ENCODE peak calls at places on chromosomes 7 and 10, in ten cellular contexts. P is IMR-90; C is right atrium auricular region; N is nucleus accumbens; I is ACHN; D is upper lobe of right lung; Z is HAP-1; U is ecto neural progenitor cell; Y is MV-4-11; L is natural killer cell treated with Interleukin-12 subunit alpha and Interleukin-12 subunit beta and Interleukin-15 and Interleukin-18, amount 100 ng/mL, for 72 hours. V is an unnamed sample.

GRCh38 chr10:43136995-43137700 is 1.1 kb upstream of the CSGALNACT2 start:
- DNase-seq in D (no peak), U (no peak), Z (no peak), C (no peak), I (no peak), N (no peak), P (peak; percentile 21), Y (no peak), L (no peak), V (peak; percentile 80)

GRCh38 chr7:14218338-14218737 is 228.9 kb upstream of the ETV1 start:
- DNase-seq in U (no peak), C (no peak), I (no peak), D (no peak), L (no peak), P (no peak), Y (no peak), N (no peak), Z (no peak), V (no peak)

GRCh38 chr7:47684728-47685127 is 102.8 kb upstream of the TNS3 start:
- DNase-seq in Z (no peak), Y (no peak), U (no peak), L (no peak), P (no peak), C (no peak), N (no peak), D (no peak), I (no peak), V (no peak)

GRCh38 chr7:94748371-94748770 is 92.4 kb upstream of the SGCE start:
- DNase-seq in N (no peak), Z (no peak), L (no peak), U (no peak), Y (no peak), C (no peak), D (no peak), P (no peak), I (no peak), V (no peak)

GRCh38 chr7:116438274-116438673 is 61.3 kb upstream of the CAV2 start:
- DNase-seq in D (no peak), L (no peak), Z (no peak), I (peak; percentile 62), C (no peak), Y (no peak), P (peak; percentile 18), N (no peak), U (no peak), V (no peak)

GRCh38 chr10:107689318-107689717 is 524.8 kb upstream of the SORCS1 start:
- DNase-seq in D (no peak), U (no peak), C (no peak), Z (no peak), P (no peak), N (no peak), I (no peak), L (no peak), Y (peak; percentile 93), V (no peak)

GRCh38 chr10:130336612-130337304 is 200.6 kb downstream of the GLRX3 start:
- DNase-seq in C (peak; percentile 18), N (no peak), U (peak; percentile 50), D (no peak), Z (no peak), P (no peak), I (no peak), L (no peak), Y (no peak), V (no peak)

GRCh38 chr7:28245108-28245868 is 64.7 kb upstream of the JAZF1 start:
- DNase-seq in C (no peak), Z (no peak), L (no peak), N (no peak), U (no peak), Y (no peak), P (no peak), I (no peak), D (no peak), V (no peak)

GRCh38 chr10:31723074-31723750 is 205.4 kb downstream of the ARHGAP12 start:
- DNase-seq in Y (peak; percentile 57), I (no peak), C (no peak), P (peak; percentile 52), U (no peak), L (no peak), N (no peak), D (no peak), Z (no peak), V (peak; percentile 56)

GRCh38 chr10:75568721-75569120 is 137.3 kb downstream of the LRMDA start:
- DNase-seq in P (no peak), D (no peak), U (no peak), I (no peak), C (no peak), Z (no peak), L (no peak), Y (no peak), N (no peak), V (no peak)

GRCh38 chr10:13788701-13789447 is 202.1 kb downstream of the PRPF18 start:
- DNase-seq in D (no peak), L (no peak), Z (no peak), C (peak; percentile 84), U (no peak), P (peak; percentile 68), Y (peak; percentile 4), N (peak; percentile 4), I (peak; percentile 43), V (no peak)

GRCh38 chr7:114630186-114630824 is 215.7 kb downstream of the FOXP2 start:
- DNase-seq in U (no peak), I (no peak), D (no peak), C (no peak), Z (peak; percentile 41), Y (no peak), L (no peak), N (no peak), P (no peak), V (no peak)

GRCh38 chr7:24052572-24053223 is 231.3 kb upstream of the NPY start:
- DNase-seq in Z (no peak), Y (peak; percentile 84), D (no peak), L (no peak), I (no peak), P (peak; percentile 20), C (no peak), N (no peak), U (no peak), V (no peak)

GRCh38 chr10:132430861-132431271 is 33.9 kb downstream of the PWWP2B start:
- DNase-seq in Y (no peak), D (no peak), C (no peak), Z (no peak), P (no peak), U (no peak), L (no peak), I (no peak), N (no peak), V (no peak)

GRCh38 chr7:102439963-102440795 is 6.8 kb downstream of the ORAI2 start:
- DNase-seq in U (no peak), P (peak; percentile 79), N (no peak), Z (peak; percentile 63), C (peak; percentile 77), D (no peak), L (no peak), I (peak; percentile 89), Y (no peak), V (no peak)

GRCh38 chr10:8392216-8392615 is 337.7 kb downstream of the GATA3 start:
- DNase-seq in U (no peak), N (no peak), D (no peak), Y (no peak), I (no peak), C (no peak), Z (no peak), L (no peak), P (peak; percentile 44), V (no peak)

GRCh38 chr10:120998251-120998650 is 147.1 kb downstream of the WDR11 start:
- DNase-seq in N (no peak), I (no peak), P (no peak), U (no peak), D (no peak), C (no peak), Z (no peak), Y (no peak), L (no peak), V (peak; percentile 72)

GRCh38 chr7:80833289-80834104 is 85.4 kb downstream of the SEMA3C start:
- DNase-seq in I (no peak), N (no peak), Y (no peak), P (peak; percentile 75), U (no peak), L (no peak), D (no peak), C (no peak), Z (no peak), V (no peak)

GRCh38 chr7:44665531-44666213 is 59.2 kb downstream of the OGDH start:
- DNase-seq in N (no peak), P (peak; percentile 76), Y (no peak), U (no peak), I (no peak), Z (no peak), L (no peak), D (no peak), C (no peak), V (no peak)

GRCh38 chr10:77605466-77605865 is 32.1 kb downstream of the KCNMA1 start:
- DNase-seq in I (peak; percentile 36), Y (no peak), N (no peak), L (peak; percentile 52), U (no peak), D (no peak), P (no peak), C (no peak), Z (no peak), V (no peak)

GRCh38 chr7:43649755-43650274 is 66.9 kb downstream of the STK17A start:
- DNase-seq in D (no peak), Z (no peak), L (peak; percentile 82), I (peak; percentile 35), C (no peak), N (no peak), U (no peak), P (peak; percentile 50), Y (peak; percentile 85), V (no peak)

GRCh38 chr10:130409346-130409745 is 273.2 kb downstream of the GLRX3 start:
- DNase-seq in Z (no peak), P (no peak), U (peak; percentile 27), Y (no peak), L (no peak), C (peak; percentile 34), N (no peak), I (no peak), D (no peak), V (peak; percentile 53)

GRCh38 chr7:131166066-131166465 is 161.6 kb upstream of the MKLN1 start:
- DNase-seq in U (no peak), Z (no peak), Y (no peak), C (no peak), L (no peak), N (no peak), D (no peak), P (peak; percentile 41), I (no peak), V (no peak)

GRCh38 chr10:131818510-131819234 is 82.1 kb upstream of the PPP2R2D start:
- DNase-seq in D (no peak), U (peak; percentile 36), P (no peak), N (no peak), Y (no peak), Z (no peak), C (peak; percentile 46), L (no peak), I (no peak), V (peak; percentile 72)

GRCh38 chr7:106982415-106982814 is 62.1 kb upstream of the PRKAR2B start:
- DNase-seq in U (no peak), D (no peak), N (no peak), P (peak; percentile 7), Z (no peak), L (no peak), C (no peak), Y (no peak), I (no peak), V (no peak)

GRCh38 chr10:22544325-22545068 is 169.9 kb downstream of the PIP4K2A start:
- DNase-seq in N (no peak), U (no peak), D (peak; percentile 75), P (no peak), I (no peak), L (no peak), Y (no peak), C (no peak), Z (no peak), V (no peak)

GRCh38 chr10:117345143-117345542 is 30.1 kb downstream of the PDZD8 start:
- DNase-seq in N (no peak), P (no peak), Y (no peak), U (no peak), Z (no peak), I (no peak), C (no peak), D (no peak), L (no peak), V (no peak)

GRCh38 chr10:31836569-31837406 is 91.8 kb downstream of the ARHGAP12 start:
- DNase-seq in Y (peak; percentile 55), I (peak; percentile 42), Z (peak; percentile 43), D (no peak), L (no peak), U (no peak), N (no peak), C (no peak), P (peak; percentile 48), V (no peak)

V was measured in osteocyte.